ENCODE peak calls at places on chromosomes 3 and 15, in six cellular contexts. G is transverse colon, V is tibial nerve, P is A549, J is sigmoid colon, O is ovary. Z is an unnamed sample.
A peak's percentile ranks its signal among the peaks of the same experiment; 100 is the strongest.

GRCh38 chr15:53453253-53454105 is 306.0 kb downstream of the WDR72 start:
- DNase-seq in G (peak; percentile 36), V (no peak), P (no peak), J (no peak), O (no peak), Z (no peak)

GRCh38 chr3:85304360-85304964 is 345.7 kb downstream of the CADM2 start:
- DNase-seq in G (no peak), V (no peak), P (peak; percentile 3), J (no peak), O (no peak), Z (no peak)

GRCh38 chr15:101123222-101123910 is 128.5 kb downstream of the CHSY1 start:
- DNase-seq in G (no peak), V (no peak), P (no peak), J (no peak), O (no peak), Z (no peak)

GRCh38 chr3:60770532-60770931 is 480.7 kb downstream of the FHIT start:
- DNase-seq in G (no peak), V (no peak), P (no peak), J (no peak), O (no peak), Z (no peak)

GRCh38 chr3:150057227-150057626 is 86.5 kb upstream of the PFN2 start:
- DNase-seq in G (no peak), V (no peak), P (no peak), J (no peak), O (no peak), Z (no peak)

GRCh38 chr3:98013428-98014349 is 21.4 kb downstream of the GABRR3 start:
- DNase-seq in G (no peak), V (no peak), P (peak; percentile 31), J (no peak), O (no peak), Z (no peak)

GRCh38 chr3:14147063-14147435 is 22.2 kb downstream of the TMEM43 start:
- DNase-seq in G (no peak), V (no peak), P (no peak), J (no peak), O (no peak), Z (no peak)

GRCh38 chr15:58043192-58043903 is 22.2 kb downstream of the ALDH1A2 start:
- DNase-seq in G (peak; percentile 53), V (peak; percentile 63), P (peak; percentile 28), J (no peak), O (no peak), Z (no peak)

GRCh38 chr3:17905996-17906395 is 163.6 kb upstream of the TBC1D5 start:
- DNase-seq in G (no peak), V (no peak), P (no peak), J (no peak), O (no peak), Z (no peak)

GRCh38 chr3:151404316-151404715 is 19.8 kb upstream of the P2RY12 start:
- DNase-seq in G (no peak), V (no peak), P (no peak), J (no peak), O (no peak), Z (no peak)

GRCh38 chr3:117184574-117184973 is 475.0 kb downstream of the TUSC7 start:
- DNase-seq in G (no peak), V (no peak), P (no peak), J (no peak), O (no peak), Z (no peak)

GRCh38 chr3:108552267-108553159 is 36.7 kb downstream of the CIP2A start:
- DNase-seq in G (no peak), V (peak; percentile 16), P (peak; percentile 9), J (no peak), O (no peak), Z (no peak)

GRCh38 chr15:22979699-22980188 is 424 bp downstream of the CYFIP1 start:
- DNase-seq in G (peak; percentile 26), V (no peak), P (peak; percentile 46), J (peak; percentile 68), O (peak; percentile 71), Z (no peak)

GRCh38 chr3:94374439-94375161 is 311.7 kb downstream of the NSUN3 start:
- DNase-seq in G (no peak), V (no peak), P (no peak), J (no peak), O (no peak), Z (no peak)

GRCh38 chr15:78046796-78047341 is 30.6 kb downstream of the TBC1D2B start:
- DNase-seq in G (peak; percentile 42), V (no peak), P (no peak), J (no peak), O (no peak), Z (no peak)

GRCh38 chr15:91632981-91633380 is 220.5 kb upstream of the SLCO3A1 start:
- DNase-seq in G (no peak), V (no peak), P (no peak), J (no peak), O (no peak), Z (no peak)

GRCh38 chr3:55417211-55417610 is 69.9 kb downstream of the WNT5A start:
- DNase-seq in G (no peak), V (no peak), P (no peak), J (no peak), O (no peak), Z (no peak)

GRCh38 chr3:126507886-126508285 is 9.7 kb downstream of the UROC1 start:
- DNase-seq in G (no peak), V (no peak), P (no peak), J (no peak), O (no peak), Z (no peak)

GRCh38 chr3:13879946-13880810 is at the start of gene WNT7A:
- DNase-seq in G (no peak), V (no peak), P (peak; percentile 81), J (peak; percentile 48), O (no peak), Z (no peak)

GRCh38 chr3:21447471-21448205 is 303.4 kb downstream of the ZNF385D start:
- DNase-seq in G (no peak), V (no peak), P (no peak), J (no peak), O (no peak), Z (no peak)

GRCh38 chr3:186839874-186840641 is 2.5 kb upstream of the ADIPOQ start:
- DNase-seq in G (no peak), V (no peak), P (no peak), J (no peak), O (no peak), Z (no peak)

DNA sequence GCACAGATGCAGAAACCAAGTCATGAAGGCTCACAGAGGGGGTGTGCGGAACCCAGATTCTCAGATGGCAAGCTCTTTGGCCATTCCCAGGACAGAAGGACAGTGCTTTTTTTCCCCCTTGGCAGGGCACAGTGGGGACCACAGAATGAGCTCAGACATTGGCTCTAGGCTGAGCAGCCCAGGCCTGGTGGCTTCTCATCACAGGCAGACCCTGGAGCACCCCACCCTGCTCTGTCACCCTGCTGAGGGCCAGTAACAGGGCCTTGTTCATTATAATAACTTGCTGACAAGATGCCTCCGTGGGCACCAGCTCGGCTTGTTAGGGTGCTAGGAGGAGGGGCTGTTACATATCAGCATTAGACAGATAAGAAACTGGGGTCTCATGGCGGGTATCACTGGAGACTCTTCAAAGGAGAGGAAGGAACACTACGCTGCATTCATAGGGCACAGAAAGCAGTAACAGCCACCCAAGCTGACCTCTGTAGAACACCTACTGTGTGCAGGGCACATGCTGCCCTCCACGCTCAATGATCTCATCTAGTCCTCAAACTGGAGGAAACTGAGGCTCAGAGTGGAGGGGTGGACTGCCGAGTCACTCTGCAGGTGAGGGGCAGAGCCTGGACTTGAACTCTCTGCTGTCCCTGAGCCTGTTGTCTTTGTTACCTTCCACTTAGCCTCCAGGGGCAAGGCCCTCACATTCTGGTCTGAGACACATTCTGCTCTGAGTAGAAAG is 69.9 kb upstream of the SEC13 start:
- DNase-seq in G (no peak), V (no peak), P (no peak), J (no peak), O (no peak), Z (no peak)
- TF ChIP-seq EP300 in G (no peak), V (no peak), P (no peak), J (no peak), O (no peak), Z (no peak)

DNA sequence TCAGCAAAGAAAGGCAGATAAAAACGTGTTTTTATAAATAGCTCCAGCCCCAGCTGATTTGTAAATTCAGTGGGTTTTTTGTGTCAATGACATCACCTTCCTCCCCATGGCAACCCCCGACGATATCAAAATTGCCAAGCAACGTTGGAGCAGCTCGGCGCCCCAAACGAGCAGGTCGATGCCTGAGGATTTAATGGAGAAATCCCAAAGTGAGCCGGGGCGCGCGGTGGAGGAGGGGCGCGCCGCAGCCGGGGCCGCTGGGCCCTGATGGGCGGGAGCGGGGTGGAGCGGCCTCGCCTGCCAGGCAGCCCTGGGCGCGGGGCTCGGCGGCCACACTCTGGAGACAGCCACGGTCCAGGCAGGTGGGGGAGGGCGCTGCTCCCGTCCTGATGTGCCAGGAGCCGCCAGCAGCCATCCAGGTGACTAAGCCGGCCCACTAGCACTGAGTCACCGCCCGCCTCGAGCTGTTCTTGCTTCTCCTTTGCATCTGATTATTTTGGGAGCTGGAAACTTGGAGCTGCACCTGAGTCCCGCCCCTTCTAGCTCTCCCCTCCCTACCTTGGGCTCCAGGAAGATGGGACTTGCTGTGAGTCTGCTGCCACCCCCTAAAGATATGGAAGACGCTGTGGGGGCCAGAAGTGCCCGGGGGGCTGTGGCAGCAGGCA is at the start of gene PAK6:
- DNase-seq in G (peak; percentile 46), V (no peak), P (peak; percentile 73), J (peak; percentile 66), O (peak; percentile 58), Z (no peak)
- TF ChIP-seq EP300 in G (no peak), V (no peak), P (no peak), J (no peak), O (no peak), Z (no peak)

GRCh38 chr15:63040954-63041353 is 1.6 kb upstream of the TPM1 start:
- DNase-seq in G (no peak), V (no peak), P (no peak), J (no peak), O (no peak), Z (no peak)

GRCh38 chr15:63043391-63044076 is 987 bp downstream of the TPM1 start:
- DNase-seq in G (no peak), V (no peak), P (no peak), J (peak; percentile 84), O (peak; percentile 55), Z (no peak)

GRCh38 chr15:63041402-63041977 is 1.1 kb upstream of the TPM1 start:
- DNase-seq in G (no peak), V (no peak), P (no peak), J (no peak), O (no peak), Z (no peak)

GRCh38 chr15:63042879-63043340 is 363 bp downstream of the TPM1 start:
- DNase-seq in G (no peak), V (no peak), P (peak; percentile 47), J (no peak), O (no peak), Z (no peak)

GRCh38 chr15:63041982-63042878 is at the start of gene TPM1:
- DNase-seq in G (peak; percentile 82), V (peak; percentile 72), P (peak; percentile 95), J (peak; percentile 97), O (peak; percentile 87), Z (no peak)
- TF ChIP-seq EP300 in G (no peak), V (peak; percentile 76), P (no peak), J (no peak), O (no peak), Z (no peak)

GRCh38 chr3:193343726-193344222 is 34.8 kb downstream of the ATP13A5 start:
- DNase-seq in G (no peak), V (no peak), P (no peak), J (no peak), O (no peak), Z (no peak)
- TF ChIP-seq EP300 in G (no peak), V (no peak), P (no peak), J (no peak), O (no peak), Z (no peak)

Z was measured in GM12878.